ENCODE peak calls at places on chromosomes 1 and 21, in seven cellular contexts. One of them, this sample, is unnamed. For H3K4me1, the result is how much of the 10 kb centered on the place peaks cover.

GRCh38 chr1:77234943-77235342 is 15.7 kb upstream of the PIGK start:
- DNase-seq in thoracic aorta: no peak
- DNase-seq in body of pancreas: no peak
- DNase-seq in psoas muscle: no peak
- DNase-seq in heart left ventricle: no peak
- DNase-seq in left ventricle myocardium inferior: no peak
- DNase-seq in fibroblast of lung: no peak
- DNase-seq in this sample: no peak

GRCh38 chr21:40631201-40631600 is 215.8 kb downstream of the DSCAM start:
- DNase-seq in thoracic aorta: no peak
- DNase-seq in body of pancreas: no peak
- DNase-seq in psoas muscle: no peak
- DNase-seq in heart left ventricle: no peak
- DNase-seq in left ventricle myocardium inferior: no peak
- DNase-seq in fibroblast of lung: peak
- DNase-seq in this sample: no peak

GRCh38 chr1:217982711-217983405 is 302.2 kb upstream of the RRP15 start:
- DNase-seq in thoracic aorta: no peak
- DNase-seq in body of pancreas: no peak
- DNase-seq in psoas muscle: no peak
- DNase-seq in heart left ventricle: no peak
- DNase-seq in left ventricle myocardium inferior: no peak
- DNase-seq in fibroblast of lung: no peak
- DNase-seq in this sample: no peak

GRCh38 chr1:186093437-186093836 is 281.6 kb downstream of the TPR start:
- DNase-seq in thoracic aorta: no peak
- DNase-seq in body of pancreas: no peak
- DNase-seq in psoas muscle: no peak
- DNase-seq in heart left ventricle: no peak
- DNase-seq in left ventricle myocardium inferior: no peak
- DNase-seq in fibroblast of lung: peak
- DNase-seq in this sample: no peak

GRCh38 chr1:200226268-200226968 is 183.4 kb downstream of the ZNF281 start:
- DNase-seq in thoracic aorta: no peak
- DNase-seq in body of pancreas: peak
- DNase-seq in psoas muscle: no peak
- DNase-seq in heart left ventricle: no peak
- DNase-seq in left ventricle myocardium inferior: no peak
- DNase-seq in fibroblast of lung: peak
- DNase-seq in this sample: no peak

GRCh38 chr1:160325252-160325651 is 17.8 kb downstream of the COPA start:
- DNase-seq in thoracic aorta: no peak
- DNase-seq in body of pancreas: no peak
- DNase-seq in psoas muscle: no peak
- DNase-seq in heart left ventricle: no peak
- DNase-seq in left ventricle myocardium inferior: no peak
- DNase-seq in fibroblast of lung: no peak
- DNase-seq in this sample: no peak

GRCh38 chr21:44919913-44920693 is 596 bp downstream of the ITGB2 start:
- DNase-seq in thoracic aorta: no peak
- DNase-seq in body of pancreas: no peak
- DNase-seq in psoas muscle: no peak
- DNase-seq in heart left ventricle: no peak
- DNase-seq in left ventricle myocardium inferior: peak
- DNase-seq in fibroblast of lung: no peak
- DNase-seq in this sample: no peak

GRCh38 chr1:60916926-60917325 is 165.4 kb upstream of the NFIA start:
- DNase-seq in thoracic aorta: no peak
- DNase-seq in body of pancreas: no peak
- DNase-seq in psoas muscle: no peak
- DNase-seq in heart left ventricle: no peak
- DNase-seq in left ventricle myocardium inferior: no peak
- DNase-seq in fibroblast of lung: no peak
- DNase-seq in this sample: no peak

GRCh38 chr21:32403201-32403701 is 9.3 kb upstream of the EVA1C start:
- DNase-seq in thoracic aorta: no peak
- DNase-seq in body of pancreas: peak
- DNase-seq in psoas muscle: peak
- DNase-seq in heart left ventricle: no peak
- DNase-seq in left ventricle myocardium inferior: peak
- DNase-seq in fibroblast of lung: peak
- DNase-seq in this sample: peak

GRCh38 chr1:157852476-157852875 is 10.9 kb upstream of the CD5L start:
- DNase-seq in thoracic aorta: no peak
- DNase-seq in body of pancreas: no peak
- DNase-seq in psoas muscle: no peak
- DNase-seq in heart left ventricle: no peak
- DNase-seq in left ventricle myocardium inferior: no peak
- DNase-seq in fibroblast of lung: peak
- DNase-seq in this sample: no peak

GRCh38 chr1:72371259-72372035 is 89.1 kb upstream of the NEGR1 start:
- DNase-seq in thoracic aorta: no peak
- DNase-seq in body of pancreas: no peak
- DNase-seq in psoas muscle: no peak
- DNase-seq in heart left ventricle: no peak
- DNase-seq in left ventricle myocardium inferior: no peak
- DNase-seq in fibroblast of lung: peak
- DNase-seq in this sample: no peak

GRCh38 chr1:60126733-60127132 is 53.2 kb upstream of the C1orf87 start:
- DNase-seq in thoracic aorta: no peak
- DNase-seq in body of pancreas: no peak
- DNase-seq in psoas muscle: no peak
- DNase-seq in heart left ventricle: no peak
- DNase-seq in left ventricle myocardium inferior: no peak
- DNase-seq in fibroblast of lung: no peak
- DNase-seq in this sample: no peak

GRCh38 chr1:1429671-1430073 is 5.8 kb upstream of the VWA1 start:
- DNase-seq in thoracic aorta: no peak
- DNase-seq in body of pancreas: no peak
- DNase-seq in psoas muscle: no peak
- DNase-seq in heart left ventricle: peak
- DNase-seq in left ventricle myocardium inferior: no peak
- DNase-seq in fibroblast of lung: peak
- DNase-seq in this sample: no peak

GRCh38 chr1:109385417-109385816 is 12.3 kb downstream of the SORT1 start:
- DNase-seq in thoracic aorta: no peak
- DNase-seq in body of pancreas: peak
- DNase-seq in psoas muscle: no peak
- DNase-seq in heart left ventricle: no peak
- DNase-seq in left ventricle myocardium inferior: peak
- DNase-seq in fibroblast of lung: no peak
- DNase-seq in this sample: peak

GRCh38 chr1:3770047-3770765 is 2.3 kb upstream of the SMIM1 start:
- DNase-seq in thoracic aorta: no peak
- DNase-seq in body of pancreas: no peak
- DNase-seq in psoas muscle: no peak
- DNase-seq in heart left ventricle: peak
- DNase-seq in left ventricle myocardium inferior: no peak
- DNase-seq in fibroblast of lung: no peak
- DNase-seq in this sample: no peak

GRCh38 chr1:101185421-101185820 is 51.4 kb upstream of the S1PR1 start:
- DNase-seq in thoracic aorta: no peak
- DNase-seq in body of pancreas: no peak
- DNase-seq in psoas muscle: no peak
- DNase-seq in heart left ventricle: no peak
- DNase-seq in left ventricle myocardium inferior: no peak
- DNase-seq in fibroblast of lung: peak
- DNase-seq in this sample: no peak

GRCh38 chr21:34282223-34282622 is 81.6 kb upstream of the KCNE2 start:
- DNase-seq in thoracic aorta: no peak
- DNase-seq in body of pancreas: no peak
- DNase-seq in psoas muscle: no peak
- DNase-seq in heart left ventricle: no peak
- DNase-seq in left ventricle myocardium inferior: no peak
- DNase-seq in fibroblast of lung: peak
- DNase-seq in this sample: no peak

GRCh38 chr1:35559317-35559944 is 1.8 kb downstream of the NCDN start:
- DNase-seq in thoracic aorta: no peak
- DNase-seq in body of pancreas: no peak
- DNase-seq in psoas muscle: no peak
- DNase-seq in heart left ventricle: no peak
- DNase-seq in left ventricle myocardium inferior: no peak
- DNase-seq in fibroblast of lung: no peak
- DNase-seq in this sample: no peak

GRCh38 chr1:223776826-223777454 is 64.6 kb downstream of the CAPN2 start:
- DNase-seq in thoracic aorta: no peak
- DNase-seq in body of pancreas: no peak
- DNase-seq in psoas muscle: no peak
- DNase-seq in heart left ventricle: no peak
- DNase-seq in left ventricle myocardium inferior: no peak
- DNase-seq in fibroblast of lung: no peak
- DNase-seq in this sample: no peak

DNA sequence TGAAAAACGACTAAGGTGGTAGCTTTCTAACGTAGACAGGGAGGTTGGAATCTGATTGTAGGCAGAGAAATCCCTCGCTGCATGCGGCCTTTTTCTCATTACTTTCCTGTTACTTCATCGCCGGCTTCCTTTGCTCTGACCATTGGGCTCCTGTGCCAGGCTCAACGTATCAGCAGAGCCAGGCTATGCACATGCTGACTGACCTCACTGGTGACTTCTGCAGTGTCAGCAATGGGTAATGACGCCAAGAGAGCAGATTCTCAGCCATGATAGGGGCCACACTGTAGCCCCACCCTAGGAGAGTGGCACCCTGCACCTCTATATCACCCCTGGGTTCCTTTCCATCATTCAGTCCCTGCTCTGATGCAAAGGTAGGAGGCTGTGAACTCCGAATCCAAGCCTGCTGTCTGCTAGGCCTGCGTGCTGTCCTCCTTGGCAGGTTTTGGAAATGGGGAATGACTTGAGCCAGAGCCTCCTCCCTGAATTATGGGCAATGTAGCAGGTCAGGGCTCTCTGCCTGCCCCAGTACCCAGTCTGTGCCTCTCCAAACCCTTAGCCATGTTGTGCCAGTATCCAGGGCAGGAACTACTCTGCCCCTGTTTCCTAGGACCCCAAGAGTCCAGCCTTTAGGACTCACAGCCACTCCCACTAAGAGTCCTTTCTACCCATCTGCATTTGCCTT is 11.4 kb downstream of the PPFIA4 start:
- DNase-seq in thoracic aorta: no peak
- DNase-seq in body of pancreas: no peak
- DNase-seq in psoas muscle: no peak
- DNase-seq in heart left ventricle: no peak
- DNase-seq in left ventricle myocardium inferior: no peak
- DNase-seq in fibroblast of lung: no peak
- DNase-seq in this sample: no peak
- H3K4me1 ChIP-seq in thoracic aorta: under half
- H3K4me1 ChIP-seq in body of pancreas: under half
- H3K4me1 ChIP-seq in psoas muscle: half or more
- H3K4me1 ChIP-seq in heart left ventricle: under half
- H3K4me1 ChIP-seq in left ventricle myocardium inferior: half or more
- H3K4me1 ChIP-seq in fibroblast of lung: under half
- H3K4me1 ChIP-seq in this sample: under half

GRCh38 chr1:65176071-65176470 is 28.1 kb downstream of the AK4 start:
- DNase-seq in thoracic aorta: no peak
- DNase-seq in body of pancreas: no peak
- DNase-seq in psoas muscle: no peak
- DNase-seq in heart left ventricle: no peak
- DNase-seq in left ventricle myocardium inferior: no peak
- DNase-seq in fibroblast of lung: no peak
- DNase-seq in this sample: no peak

GRCh38 chr1:65174585-65174984 is 26.6 kb downstream of the AK4 start:
- DNase-seq in thoracic aorta: no peak
- DNase-seq in body of pancreas: peak
- DNase-seq in psoas muscle: peak
- DNase-seq in heart left ventricle: no peak
- DNase-seq in left ventricle myocardium inferior: peak
- DNase-seq in fibroblast of lung: peak
- DNase-seq in this sample: peak

GRCh38 chr1:65176571-65176970 is 28.6 kb downstream of the AK4 start:
- DNase-seq in thoracic aorta: no peak
- DNase-seq in body of pancreas: no peak
- DNase-seq in psoas muscle: no peak
- DNase-seq in heart left ventricle: no peak
- DNase-seq in left ventricle myocardium inferior: no peak
- DNase-seq in fibroblast of lung: peak
- DNase-seq in this sample: no peak

GRCh38 chr1:65177457-65177856 is 29.5 kb downstream of the AK4 start:
- DNase-seq in thoracic aorta: no peak
- DNase-seq in body of pancreas: no peak
- DNase-seq in psoas muscle: no peak
- DNase-seq in heart left ventricle: no peak
- DNase-seq in left ventricle myocardium inferior: no peak
- DNase-seq in fibroblast of lung: peak
- DNase-seq in this sample: no peak

DNA sequence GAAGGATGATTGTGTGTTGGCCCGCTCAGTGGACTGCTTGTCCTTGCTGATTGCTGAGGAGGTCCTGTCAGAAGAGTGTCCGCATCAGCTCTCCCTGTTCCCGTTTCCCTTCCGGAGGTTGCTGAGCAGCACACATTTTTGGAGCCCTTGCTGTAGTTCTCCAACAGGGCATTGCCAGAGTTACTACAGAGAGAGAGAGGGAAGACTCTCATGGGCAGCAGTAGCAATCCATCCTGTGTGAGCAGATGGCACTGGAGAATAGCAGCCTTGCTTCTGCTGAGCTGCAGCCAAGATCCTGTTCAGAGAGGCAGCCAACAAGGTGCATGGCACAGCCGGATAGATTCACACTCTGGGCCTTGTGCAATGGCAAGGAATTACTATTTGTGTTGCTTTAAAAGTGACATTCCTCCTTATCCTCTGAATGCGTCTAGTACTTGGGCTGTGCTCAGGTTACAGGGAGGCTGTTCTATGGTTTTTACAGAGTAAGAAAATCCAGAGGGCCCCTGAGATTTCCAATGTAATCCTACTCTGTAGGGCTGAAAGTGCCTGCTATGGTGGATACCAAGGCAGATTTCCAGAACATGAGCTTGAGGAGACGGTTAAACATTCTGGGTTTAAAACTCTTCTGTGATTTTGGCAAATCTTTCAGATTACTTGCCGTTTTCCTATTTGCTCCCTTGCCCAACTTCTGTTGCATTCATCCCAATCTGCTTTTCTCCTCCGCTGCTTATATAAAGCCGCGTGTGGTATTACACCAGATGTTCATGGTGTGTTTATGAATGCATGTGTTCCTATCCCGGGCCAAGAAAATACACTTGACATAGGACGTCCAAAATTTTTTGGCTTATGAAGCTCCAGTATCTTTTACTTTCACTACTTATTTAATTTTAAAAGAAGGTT is 27.4 kb downstream of the AK4 start:
- DNase-seq in thoracic aorta: no peak
- DNase-seq in body of pancreas: no peak
- DNase-seq in psoas muscle: no peak
- DNase-seq in heart left ventricle: no peak
- DNase-seq in left ventricle myocardium inferior: peak
- DNase-seq in fibroblast of lung: peak
- DNase-seq in this sample: peak
- H3K4me3 ChIP-seq in thoracic aorta: peak
- H3K4me3 ChIP-seq in body of pancreas: no peak
- H3K4me3 ChIP-seq in psoas muscle: no peak
- H3K4me3 ChIP-seq in heart left ventricle: no peak
- H3K4me3 ChIP-seq in left ventricle myocardium inferior: peak
- H3K4me3 ChIP-seq in fibroblast of lung: no peak
- H3K4me3 ChIP-seq in this sample: no peak

GRCh38 chr1:12620142-12620865 is 2.3 kb upstream of the DHRS3 start:
- DNase-seq in thoracic aorta: no peak
- DNase-seq in body of pancreas: no peak
- DNase-seq in psoas muscle: no peak
- DNase-seq in heart left ventricle: no peak
- DNase-seq in left ventricle myocardium inferior: no peak
- DNase-seq in fibroblast of lung: peak
- DNase-seq in this sample: no peak
- TF ChIP-seq CTCF in thoracic aorta: no peak
- TF ChIP-seq CTCF in body of pancreas: no peak
- TF ChIP-seq CTCF in psoas muscle: no peak
- TF ChIP-seq CTCF in heart left ventricle: no peak
- TF ChIP-seq CTCF in left ventricle myocardium inferior: no peak
- TF ChIP-seq CTCF in fibroblast of lung: no peak
- TF ChIP-seq CTCF in this sample: no peak

GRCh38 chr1:206713910-206714312 is 29.2 kb downstream of the MAPKAPK2 start:
- DNase-seq in thoracic aorta: no peak
- DNase-seq in body of pancreas: no peak
- DNase-seq in psoas muscle: no peak
- DNase-seq in heart left ventricle: no peak
- DNase-seq in left ventricle myocardium inferior: no peak
- DNase-seq in fibroblast of lung: no peak
- DNase-seq in this sample: no peak
- H3K4me1 ChIP-seq in thoracic aorta: half or more
- H3K4me1 ChIP-seq in body of pancreas: half or more
- H3K4me1 ChIP-seq in psoas muscle: half or more
- H3K4me1 ChIP-seq in heart left ventricle: half or more
- H3K4me1 ChIP-seq in left ventricle myocardium inferior: half or more
- H3K4me1 ChIP-seq in fibroblast of lung: under half
- H3K4me1 ChIP-seq in this sample: half or more

This sample was measured in tibial artery.